ENCODE peak calls at places on chromosomes 7 and 10, in seven cellular contexts. F is effector CD4-positive, alpha-beta T cell; K is SHP77 treated with DMSO at 0.1 percent for 48 hours; Z is effector memory CD4-positive, alpha-beta T cell; O is retina; X is H7; Q is ELF-1. P is an unnamed sample.

GRCh38 chr7:155813125-155813524 is 862 bp upstream of the SHH start:
- DNase-seq in Q (no peak), Z (no peak), O (no peak), K (no peak), F (no peak), X (no peak), P (no peak)

GRCh38 chr7:158272091-158272490 is 315.5 kb downstream of the PTPRN2 start:
- DNase-seq in X (peak; percentile 47), O (no peak), Q (no peak), K (no peak), Z (no peak), F (no peak), P (no peak)

GRCh38 chr7:85480666-85481065 is 293.8 kb upstream of the SEMA3D start:
- DNase-seq in Z (no peak), O (no peak), K (no peak), X (no peak), F (no peak), Q (no peak), P (no peak)

GRCh38 chr10:71397340-71398212 is 856 bp downstream of the CDH23 start:
- DNase-seq in K (no peak), O (peak; percentile 82), X (peak; percentile 86), Q (peak; percentile 24), F (no peak), Z (no peak), P (no peak)

GRCh38 chr7:101816499-101817030 is 861 bp upstream of the CUX1 start:
- DNase-seq in Q (no peak), F (peak; percentile 14), O (peak; percentile 24), Z (no peak), K (no peak), X (peak; percentile 87), P (no peak)

GRCh38 chr10:78515037-78515872 is 481.6 kb downstream of the RPS24 start:
- DNase-seq in K (no peak), Q (no peak), F (no peak), O (no peak), X (no peak), Z (no peak), P (no peak)

GRCh38 chr10:124592736-124593430 is 131.3 kb downstream of the LHPP start:
- DNase-seq in F (no peak), K (no peak), Z (no peak), O (no peak), X (peak; percentile 55), Q (no peak), P (no peak)

GRCh38 chr10:95860486-95861040 is 47.2 kb upstream of the CC2D2B start:
- DNase-seq in O (no peak), K (no peak), F (no peak), X (no peak), Q (no peak), Z (no peak), P (no peak)

P was measured in GM12864.